ENCODE peak calls at places on chromosome 11, in nine cellular contexts. V, H, Z, G, J, E, P, A and K are unnamed samples. For H3K4me1 and H3K9me3, the result is how much of the 10 kb centered on the place peaks cover.

GRCh38 chr11:90803366-90803765 is 580.5 kb upstream of the CHORDC1 start:
- DNase-seq in Z (no peak), E (no peak), J (no peak), G (no peak), A (no peak), H (no peak), V (no peak), P (no peak), K (no peak)

GRCh38 chr11:19705936-19706335 is 6.7 kb upstream of the NAV2 start:
- DNase-seq in Z (no peak), G (no peak), E (no peak), H (no peak), J (no peak), P (no peak), A (no peak), V (no peak), K (peak)

GRCh38 chr11:128894296-128894681 is 3.1 kb downstream of the KCNJ5 start:
- DNase-seq in H (no peak), G (no peak), P (no peak), E (no peak), A (no peak), V (no peak), J (no peak), Z (no peak), K (no peak)

GRCh38 chr11:7511405-7511804 is 2.4 kb upstream of the PPFIBP2 start:
- DNase-seq in Z (no peak), H (peak), G (no peak), P (no peak), A (no peak), E (peak), V (peak), J (peak), K (peak)

GRCh38 chr11:64561984-64562722 is 28.9 kb upstream of the SLC22A12 start:
- DNase-seq in P (no peak), A (no peak), Z (peak), J (no peak), G (no peak), E (no peak), H (peak), V (no peak), K (no peak)

GRCh38 chr11:108199446-108200321 is 22.8 kb downstream of the NPAT start:
- DNase-seq in H (no peak), J (no peak), G (no peak), A (no peak), Z (no peak), V (no peak), P (peak), E (no peak), K (no peak)

GRCh38 chr11:11977206-11977938 is 31.1 kb downstream of the DKK3 start:
- DNase-seq in P (no peak), G (no peak), Z (no peak), V (no peak), A (no peak), H (peak), J (peak), E (no peak), K (no peak)

GRCh38 chr11:27717377-27717776 is 17.1 kb upstream of the BDNF start:
- DNase-seq in G (no peak), V (no peak), E (no peak), J (no peak), A (no peak), H (no peak), Z (no peak), P (no peak), K (no peak)

GRCh38 chr11:64207247-64208085 is 945 bp downstream of the FERMT3 start:
- DNase-seq in V (peak), E (no peak), Z (no peak), G (peak), A (peak), P (peak), J (peak), H (peak), K (peak)

GRCh38 chr11:12599408-12600143 is 74.6 kb upstream of the TEAD1 start:
- DNase-seq in A (peak), P (no peak), V (peak), H (peak), Z (peak), E (peak), G (no peak), J (peak), K (peak)

GRCh38 chr11:68840661-68841653 is 759 bp downstream of the CPT1A start:
- DNase-seq in P (no peak), J (peak), A (no peak), H (peak), V (peak), Z (peak), G (no peak), E (peak), K (peak)

GRCh38 chr11:1753426-1754305 is 3.3 kb upstream of the IFITM10 start:
- DNase-seq in P (no peak), V (no peak), A (no peak), H (no peak), E (no peak), Z (no peak), J (no peak), G (no peak), K (no peak)

GRCh38 chr11:14905104-14906033 is 13.3 kb upstream of the CYP2R1 start:
- DNase-seq in P (peak), G (peak), V (peak), H (peak), A (no peak), J (peak), E (peak), Z (peak), K (peak)

GRCh38 chr11:80980221-80980620 is 1539.4 kb upstream of the TENM4 start:
- DNase-seq in Z (no peak), E (no peak), H (no peak), A (no peak), V (no peak), G (no peak), P (no peak), J (no peak), K (no peak)

GRCh38 chr11:100528872-100529416 is 158.1 kb upstream of the ARHGAP42 start:
- DNase-seq in G (no peak), E (no peak), A (no peak), V (no peak), H (no peak), Z (no peak), P (no peak), J (no peak), K (no peak)

GRCh38 chr11:126502159-126502558 is 146.7 kb downstream of the ST3GAL4 start:
- DNase-seq in J (no peak), P (no peak), E (no peak), G (no peak), Z (peak), A (peak), V (no peak), H (no peak), K (no peak)

GRCh38 chr11:33207408-33207985 is 46.2 kb upstream of the CSTF3 start:
- DNase-seq in H (peak), E (no peak), J (peak), Z (no peak), A (no peak), V (no peak), P (no peak), G (no peak), K (no peak)

DNA sequence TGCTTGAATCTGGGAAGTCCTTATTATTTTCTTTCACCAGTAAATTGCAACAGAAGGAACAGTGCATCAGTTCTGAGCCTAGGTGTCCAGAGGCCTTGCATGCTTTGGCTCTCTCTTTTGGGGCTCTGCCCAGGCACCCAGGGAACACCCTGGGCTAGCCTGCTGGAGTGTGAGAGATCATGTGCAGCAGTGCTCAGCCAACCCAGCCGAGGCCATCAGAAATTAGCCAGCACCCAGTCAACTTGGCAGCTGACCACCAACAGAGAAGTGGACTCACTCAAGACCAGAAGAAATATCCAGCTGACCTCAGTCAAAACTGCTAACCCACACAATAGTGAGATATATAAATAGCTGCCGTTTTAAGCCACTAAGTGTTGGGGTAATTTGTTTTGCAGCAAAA is 11.2 kb upstream of the P4HA3 start:
- DNase-seq in V (peak), H (peak), G (no peak), E (no peak), J (peak), A (no peak), P (no peak), Z (no peak), K (no peak)
- H3K4me1 ChIP-seq in V (under half), H (under half), G (under half), E (under half), J (under half), A (under half), P (under half), Z (under half), K (under half)

GRCh38 chr11:93738647-93739081 is 2.6 kb downstream of the TAF1D start:
- DNase-seq in G (no peak), Z (no peak), H (no peak), A (no peak), P (no peak), V (no peak), J (no peak), E (no peak), K (no peak)
- H3K4me3 ChIP-seq in G (peak), Z (peak), H (no peak), A (peak), P (peak), V (peak), J (peak), E (peak), K (no peak)

GRCh38 chr11:134558258-134558835 is 146.3 kb upstream of the B3GAT1 start:
- DNase-seq in H (no peak), J (no peak), E (no peak), Z (no peak), V (no peak), A (no peak), G (no peak), P (no peak), K (no peak)
- H3K9me3 ChIP-seq in H (under half), J (under half), E (under half), Z (under half), V (under half), A (under half), G (under half), P (under half), K (under half)

GRCh38 chr11:44978279-44978960 is 27.7 kb upstream of the TP53I11 start:
- DNase-seq in J (no peak), H (no peak), V (no peak), E (no peak), P (no peak), Z (no peak), A (no peak), G (no peak), K (no peak)

GRCh38 chr11:44979536-44980399 is 29.1 kb upstream of the TP53I11 start:
- DNase-seq in J (peak), G (no peak), P (no peak), H (no peak), E (no peak), A (no peak), Z (peak), V (peak), K (peak)

GRCh38 chr11:44977493-44977984 is 26.9 kb upstream of the TP53I11 start:
- DNase-seq in J (no peak), Z (peak), V (no peak), G (no peak), P (no peak), H (no peak), E (no peak), A (no peak), K (peak)

GRCh38 chr11:44980533-44981427 is 30.1 kb upstream of the TP53I11 start:
- DNase-seq in J (no peak), V (peak), Z (peak), H (no peak), A (no peak), G (no peak), E (no peak), P (no peak), K (peak)

GRCh38 chr11:44978961-44979331 is 28.3 kb upstream of the TP53I11 start:
- DNase-seq in E (no peak), G (no peak), J (no peak), A (no peak), H (no peak), V (peak), Z (peak), P (no peak), K (peak)
- H3K4me1 ChIP-seq in E (under half), G (under half), J (under half), A (under half), H (under half), V (under half), Z (under half), P (under half), K (under half)